ENCODE peak calls at places on chromosome 20, in ten cellular contexts. One of them, this sample, is unnamed.

GRCh38 chr20:46681032-46681854 is 8.0 kb downstream of the TP53RK start:
- DNase-seq in transverse colon: peak; percentile 70
- DNase-seq in naive thymus-derived CD4-positive, alpha-beta T cell: peak; percentile 33
- DNase-seq in tibial artery: no peak
- DNase-seq in cardiac muscle cell: peak; percentile 68
- DNase-seq in pancreas: peak; percentile 74
- DNase-seq in psoas muscle: no peak
- DNase-seq in Karpas-422: peak; percentile 90
- DNase-seq in GM23248: peak; percentile 52
- DNase-seq in A673: peak; percentile 60
- DNase-seq in this sample: no peak

GRCh38 chr20:36264426-36265246 is 28.4 kb downstream of the AAR2 start:
- DNase-seq in A673: no peak
- DNase-seq in naive thymus-derived CD4-positive, alpha-beta T cell: no peak
- DNase-seq in GM23248: no peak
- DNase-seq in pancreas: no peak
- DNase-seq in Karpas-422: no peak
- DNase-seq in psoas muscle: peak; percentile 48
- DNase-seq in tibial artery: no peak
- DNase-seq in transverse colon: no peak
- DNase-seq in cardiac muscle cell: no peak
- DNase-seq in this sample: no peak

GRCh38 chr20:47974234-47974878 is 189.1 kb upstream of the SULF2 start:
- DNase-seq in GM23248: no peak
- DNase-seq in psoas muscle: no peak
- DNase-seq in A673: no peak
- DNase-seq in tibial artery: no peak
- DNase-seq in naive thymus-derived CD4-positive, alpha-beta T cell: no peak
- DNase-seq in cardiac muscle cell: no peak
- DNase-seq in transverse colon: no peak
- DNase-seq in pancreas: no peak
- DNase-seq in Karpas-422: no peak
- DNase-seq in this sample: no peak

GRCh38 chr20:7285918-7286556 is 518.6 kb downstream of the BMP2 start:
- DNase-seq in Karpas-422: peak; percentile 85
- DNase-seq in tibial artery: peak; percentile 80
- DNase-seq in A673: peak; percentile 86
- DNase-seq in naive thymus-derived CD4-positive, alpha-beta T cell: no peak
- DNase-seq in transverse colon: peak; percentile 67
- DNase-seq in cardiac muscle cell: peak; percentile 92
- DNase-seq in GM23248: peak; percentile 78
- DNase-seq in psoas muscle: peak; percentile 75
- DNase-seq in pancreas: peak; percentile 79
- DNase-seq in this sample: peak; percentile 77

GRCh38 chr20:53102361-53102760 is 130.2 kb downstream of the TSHZ2 start:
- DNase-seq in A673: no peak
- DNase-seq in cardiac muscle cell: no peak
- DNase-seq in pancreas: no peak
- DNase-seq in naive thymus-derived CD4-positive, alpha-beta T cell: no peak
- DNase-seq in GM23248: no peak
- DNase-seq in psoas muscle: no peak
- DNase-seq in tibial artery: no peak
- DNase-seq in transverse colon: no peak
- DNase-seq in Karpas-422: no peak
- DNase-seq in this sample: no peak

GRCh38 chr20:58216334-58216733 is 12.1 kb downstream of the ANKRD60 start:
- DNase-seq in transverse colon: no peak
- DNase-seq in naive thymus-derived CD4-positive, alpha-beta T cell: no peak
- DNase-seq in psoas muscle: no peak
- DNase-seq in tibial artery: peak; percentile 56
- DNase-seq in pancreas: no peak
- DNase-seq in GM23248: peak; percentile 30
- DNase-seq in Karpas-422: no peak
- DNase-seq in A673: no peak
- DNase-seq in cardiac muscle cell: no peak
- DNase-seq in this sample: no peak

GRCh38 chr20:5933802-5934436 is 16.4 kb downstream of the TRMT6 start:
- DNase-seq in tibial artery: no peak
- DNase-seq in psoas muscle: no peak
- DNase-seq in naive thymus-derived CD4-positive, alpha-beta T cell: no peak
- DNase-seq in pancreas: peak; percentile 14
- DNase-seq in Karpas-422: peak; percentile 71
- DNase-seq in A673: peak; percentile 56
- DNase-seq in cardiac muscle cell: no peak
- DNase-seq in transverse colon: no peak
- DNase-seq in GM23248: no peak
- DNase-seq in this sample: no peak

GRCh38 chr20:56554869-56555268 is 21.8 kb downstream of the FAM209B start:
- DNase-seq in pancreas: peak; percentile 11
- DNase-seq in A673: peak; percentile 95
- DNase-seq in transverse colon: peak; percentile 29
- DNase-seq in tibial artery: no peak
- DNase-seq in Karpas-422: peak; percentile 73
- DNase-seq in cardiac muscle cell: peak; percentile 16
- DNase-seq in naive thymus-derived CD4-positive, alpha-beta T cell: no peak
- DNase-seq in GM23248: peak; percentile 97
- DNase-seq in psoas muscle: no peak
- DNase-seq in this sample: no peak

DNA sequence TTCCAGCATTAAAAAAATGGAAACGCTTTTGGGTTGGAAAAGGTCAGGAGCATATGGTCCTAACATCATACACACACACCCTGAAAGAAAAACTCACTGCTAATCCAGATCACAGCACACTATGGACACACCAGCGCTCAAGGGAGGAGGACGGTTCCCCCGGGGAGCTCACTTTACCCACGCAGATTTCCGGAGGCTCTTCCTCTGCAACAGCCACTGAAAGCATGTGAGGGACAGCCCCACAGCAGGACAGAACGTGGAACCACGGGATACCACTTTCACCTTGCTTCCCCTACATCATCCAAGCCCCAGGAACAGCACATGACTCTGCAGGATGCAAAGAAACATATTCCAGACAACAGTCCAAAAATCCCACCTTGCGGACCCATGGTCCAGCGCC is 13.2 kb downstream of the SNHG17 start:
- DNase-seq in tibial artery: no peak
- DNase-seq in Karpas-422: no peak
- DNase-seq in naive thymus-derived CD4-positive, alpha-beta T cell: no peak
- DNase-seq in GM23248: no peak
- DNase-seq in pancreas: no peak
- DNase-seq in cardiac muscle cell: no peak
- DNase-seq in transverse colon: no peak
- DNase-seq in psoas muscle: no peak
- DNase-seq in A673: no peak
- DNase-seq in this sample: no peak
- H3K4me1 ChIP-seq in tibial artery: no peaks in the 10 kb centered on the region
- H3K4me1 ChIP-seq in Karpas-422: peaks cover 53% of the 10 kb centered on the region
- H3K4me1 ChIP-seq in naive thymus-derived CD4-positive, alpha-beta T cell: no peaks in the 10 kb centered on the region
- H3K4me1 ChIP-seq in GM23248: peaks cover 14% of the 10 kb centered on the region
- H3K4me1 ChIP-seq in pancreas: no peaks in the 10 kb centered on the region
- H3K4me1 ChIP-seq in cardiac muscle cell: no peaks in the 10 kb centered on the region
- H3K4me1 ChIP-seq in transverse colon: no peaks in the 10 kb centered on the region
- H3K4me1 ChIP-seq in psoas muscle: peaks cover 9% of the 10 kb centered on the region
- H3K4me1 ChIP-seq in A673: peaks cover 4% of the 10 kb centered on the region
- H3K4me1 ChIP-seq in this sample: no peaks in the 10 kb centered on the region

GRCh38 chr20:1934578-1935573 is 39.7 kb downstream of the SIRPA start:
- DNase-seq in tibial artery: peak; percentile 97
- DNase-seq in GM23248: peak; percentile 98
- DNase-seq in cardiac muscle cell: peak; percentile 88
- DNase-seq in transverse colon: no peak
- DNase-seq in Karpas-422: no peak
- DNase-seq in psoas muscle: peak; percentile 91
- DNase-seq in naive thymus-derived CD4-positive, alpha-beta T cell: no peak
- DNase-seq in pancreas: peak; percentile 44
- DNase-seq in A673: peak; percentile 63
- DNase-seq in this sample: peak; percentile 90

GRCh38 chr20:1932971-1933370 is 37.8 kb downstream of the SIRPA start:
- DNase-seq in cardiac muscle cell: no peak
- DNase-seq in pancreas: no peak
- DNase-seq in transverse colon: no peak
- DNase-seq in naive thymus-derived CD4-positive, alpha-beta T cell: no peak
- DNase-seq in A673: no peak
- DNase-seq in psoas muscle: no peak
- DNase-seq in Karpas-422: no peak
- DNase-seq in GM23248: no peak
- DNase-seq in tibial artery: no peak
- DNase-seq in this sample: no peak

GRCh38 chr20:1931830-1932229 is 36.6 kb downstream of the SIRPA start:
- DNase-seq in psoas muscle: no peak
- DNase-seq in naive thymus-derived CD4-positive, alpha-beta T cell: no peak
- DNase-seq in Karpas-422: no peak
- DNase-seq in cardiac muscle cell: no peak
- DNase-seq in transverse colon: no peak
- DNase-seq in GM23248: no peak
- DNase-seq in pancreas: no peak
- DNase-seq in A673: no peak
- DNase-seq in tibial artery: no peak
- DNase-seq in this sample: no peak

GRCh38 chr20:1934162-1934561 is 39.0 kb downstream of the SIRPA start:
- DNase-seq in GM23248: peak; percentile 95
- DNase-seq in Karpas-422: no peak
- DNase-seq in transverse colon: no peak
- DNase-seq in psoas muscle: no peak
- DNase-seq in tibial artery: no peak
- DNase-seq in cardiac muscle cell: no peak
- DNase-seq in A673: no peak
- DNase-seq in naive thymus-derived CD4-positive, alpha-beta T cell: no peak
- DNase-seq in pancreas: no peak
- DNase-seq in this sample: no peak

DNA sequence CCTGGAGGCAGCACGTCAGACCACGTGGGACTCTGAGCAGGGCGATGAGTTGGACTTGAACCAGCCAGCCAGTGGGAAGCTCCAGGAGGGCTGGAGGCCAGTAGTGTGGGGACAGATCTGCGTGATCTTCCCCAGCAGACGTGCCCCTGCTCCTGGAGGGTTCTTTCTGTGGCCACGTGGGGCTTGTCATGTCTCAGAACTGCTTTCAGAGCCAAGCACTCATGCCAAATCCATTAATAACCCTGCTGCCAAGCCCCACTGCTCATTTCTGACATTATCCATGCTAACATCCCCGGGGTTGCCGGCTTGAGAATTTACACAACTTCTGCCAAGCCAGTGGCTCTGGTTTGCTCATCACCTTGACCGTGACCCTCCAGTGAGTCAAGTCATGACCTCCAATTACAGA is 38.3 kb downstream of the SIRPA start:
- DNase-seq in cardiac muscle cell: peak; percentile 81
- DNase-seq in A673: no peak
- DNase-seq in naive thymus-derived CD4-positive, alpha-beta T cell: no peak
- DNase-seq in transverse colon: no peak
- DNase-seq in psoas muscle: peak; percentile 68
- DNase-seq in tibial artery: peak; percentile 83
- DNase-seq in Karpas-422: no peak
- DNase-seq in pancreas: peak; percentile 43
- DNase-seq in GM23248: peak; percentile 87
- DNase-seq in this sample: peak; percentile 87
- H3K27ac ChIP-seq in cardiac muscle cell: peak overlapping the region; percentile 99
- H3K27ac ChIP-seq in A673: no peak overlapping the region
- H3K27ac ChIP-seq in naive thymus-derived CD4-positive, alpha-beta T cell: no peak overlapping the region
- H3K27ac ChIP-seq in transverse colon: no peak overlapping the region
- H3K27ac ChIP-seq in psoas muscle: peak overlapping the region; percentile 11
- H3K27ac ChIP-seq in tibial artery: peak overlapping the region; percentile 63
- H3K27ac ChIP-seq in Karpas-422: no peak overlapping the region
- H3K27ac ChIP-seq in pancreas: peak overlapping the region; percentile 14
- H3K27ac ChIP-seq in GM23248: peak overlapping the region; percentile 98
- H3K27ac ChIP-seq in this sample: no peak overlapping the region

GRCh38 chr20:536426-537012 is 7.1 kb downstream of the CSNK2A1 start:
- DNase-seq in naive thymus-derived CD4-positive, alpha-beta T cell: no peak
- DNase-seq in cardiac muscle cell: no peak
- DNase-seq in Karpas-422: no peak
- DNase-seq in transverse colon: no peak
- DNase-seq in GM23248: no peak
- DNase-seq in psoas muscle: no peak
- DNase-seq in A673: no peak
- DNase-seq in pancreas: no peak
- DNase-seq in tibial artery: no peak
- DNase-seq in this sample: no peak

GRCh38 chr20:542777-543368 is 717 bp downstream of the CSNK2A1 start:
- DNase-seq in transverse colon: peak; percentile 44
- DNase-seq in naive thymus-derived CD4-positive, alpha-beta T cell: no peak
- DNase-seq in tibial artery: no peak
- DNase-seq in A673: peak; percentile 32
- DNase-seq in Karpas-422: peak; percentile 73
- DNase-seq in GM23248: peak; percentile 36
- DNase-seq in cardiac muscle cell: peak; percentile 24
- DNase-seq in pancreas: peak; percentile 42
- DNase-seq in psoas muscle: peak; percentile 52
- DNase-seq in this sample: peak; percentile 84

GRCh38 chr20:539236-539635 is 4.4 kb downstream of the CSNK2A1 start:
- DNase-seq in psoas muscle: no peak
- DNase-seq in transverse colon: no peak
- DNase-seq in naive thymus-derived CD4-positive, alpha-beta T cell: no peak
- DNase-seq in tibial artery: no peak
- DNase-seq in GM23248: no peak
- DNase-seq in Karpas-422: peak; percentile 51
- DNase-seq in cardiac muscle cell: no peak
- DNase-seq in A673: no peak
- DNase-seq in pancreas: no peak
- DNase-seq in this sample: no peak

GRCh38 chr20:537983-538382 is 5.6 kb downstream of the CSNK2A1 start:
- DNase-seq in GM23248: no peak
- DNase-seq in tibial artery: no peak
- DNase-seq in pancreas: no peak
- DNase-seq in psoas muscle: no peak
- DNase-seq in A673: no peak
- DNase-seq in Karpas-422: no peak
- DNase-seq in cardiac muscle cell: no peak
- DNase-seq in transverse colon: no peak
- DNase-seq in naive thymus-derived CD4-positive, alpha-beta T cell: no peak
- DNase-seq in this sample: no peak

DNA sequence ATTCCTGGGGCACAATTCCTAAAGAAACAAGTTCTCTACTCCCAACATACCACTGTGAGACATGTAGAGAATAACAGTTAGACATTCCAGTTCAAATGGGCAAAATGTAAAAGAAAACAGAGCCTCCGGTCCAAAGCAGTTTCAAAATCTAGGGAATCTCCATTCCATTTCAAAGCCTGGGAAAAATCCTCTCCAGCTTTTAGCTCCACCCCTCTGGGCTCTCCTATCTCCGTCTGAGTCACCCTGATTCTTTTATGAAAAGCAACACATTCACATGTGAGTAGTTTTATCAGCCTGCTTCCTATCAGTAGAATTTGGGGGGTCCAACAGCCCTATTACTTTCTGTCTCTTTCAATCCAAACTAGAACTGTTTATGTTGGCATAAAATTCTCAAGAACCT is 3.7 kb downstream of the CSNK2A1 start:
- DNase-seq in pancreas: no peak
- DNase-seq in transverse colon: no peak
- DNase-seq in tibial artery: no peak
- DNase-seq in Karpas-422: no peak
- DNase-seq in naive thymus-derived CD4-positive, alpha-beta T cell: no peak
- DNase-seq in A673: no peak
- DNase-seq in psoas muscle: no peak
- DNase-seq in cardiac muscle cell: no peak
- DNase-seq in GM23248: peak; percentile 87
- DNase-seq in this sample: no peak
- H3K4me1 ChIP-seq in pancreas: peaks cover 34% of the 10 kb centered on the region
- H3K4me1 ChIP-seq in transverse colon: peaks cover 79% of the 10 kb centered on the region
- H3K4me1 ChIP-seq in tibial artery: peaks cover 53% of the 10 kb centered on the region
- H3K4me1 ChIP-seq in Karpas-422: peaks cover 67% of the 10 kb centered on the region
- H3K4me1 ChIP-seq in naive thymus-derived CD4-positive, alpha-beta T cell: peaks cover 55% of the 10 kb centered on the region
- H3K4me1 ChIP-seq in A673: peaks cover 15% of the 10 kb centered on the region
- H3K4me1 ChIP-seq in psoas muscle: peaks cover 62% of the 10 kb centered on the region
- H3K4me1 ChIP-seq in cardiac muscle cell: peaks cover 16% of the 10 kb centered on the region
- H3K4me1 ChIP-seq in GM23248: peaks cover 21% of the 10 kb centered on the region
- H3K4me1 ChIP-seq in this sample: peaks cover 30% of the 10 kb centered on the region

GRCh38 chr20:43690943-43691598 is 24.2 kb downstream of the MYBL2 start:
- DNase-seq in Karpas-422: no peak
- DNase-seq in tibial artery: no peak
- DNase-seq in A673: no peak
- DNase-seq in psoas muscle: no peak
- DNase-seq in GM23248: no peak
- DNase-seq in transverse colon: no peak
- DNase-seq in cardiac muscle cell: no peak
- DNase-seq in pancreas: no peak
- DNase-seq in naive thymus-derived CD4-positive, alpha-beta T cell: no peak
- DNase-seq in this sample: no peak

GRCh38 chr20:43682446-43682845 is 15.5 kb downstream of the MYBL2 start:
- DNase-seq in naive thymus-derived CD4-positive, alpha-beta T cell: no peak
- DNase-seq in transverse colon: peak; percentile 38
- DNase-seq in Karpas-422: no peak
- DNase-seq in pancreas: peak; percentile 23
- DNase-seq in A673: no peak
- DNase-seq in psoas muscle: no peak
- DNase-seq in tibial artery: no peak
- DNase-seq in cardiac muscle cell: no peak
- DNase-seq in GM23248: no peak
- DNase-seq in this sample: no peak

GRCh38 chr20:43689165-43689564 is 22.3 kb downstream of the MYBL2 start:
- DNase-seq in tibial artery: no peak
- DNase-seq in psoas muscle: no peak
- DNase-seq in pancreas: no peak
- DNase-seq in transverse colon: no peak
- DNase-seq in Karpas-422: no peak
- DNase-seq in A673: no peak
- DNase-seq in GM23248: no peak
- DNase-seq in cardiac muscle cell: no peak
- DNase-seq in naive thymus-derived CD4-positive, alpha-beta T cell: no peak
- DNase-seq in this sample: no peak

GRCh38 chr20:43681991-43682410 is 15.1 kb downstream of the MYBL2 start:
- DNase-seq in cardiac muscle cell: no peak
- DNase-seq in transverse colon: peak; percentile 74
- DNase-seq in naive thymus-derived CD4-positive, alpha-beta T cell: no peak
- DNase-seq in A673: no peak
- DNase-seq in pancreas: peak; percentile 32
- DNase-seq in psoas muscle: no peak
- DNase-seq in tibial artery: no peak
- DNase-seq in Karpas-422: peak; percentile 85
- DNase-seq in GM23248: no peak
- DNase-seq in this sample: no peak

DNA sequence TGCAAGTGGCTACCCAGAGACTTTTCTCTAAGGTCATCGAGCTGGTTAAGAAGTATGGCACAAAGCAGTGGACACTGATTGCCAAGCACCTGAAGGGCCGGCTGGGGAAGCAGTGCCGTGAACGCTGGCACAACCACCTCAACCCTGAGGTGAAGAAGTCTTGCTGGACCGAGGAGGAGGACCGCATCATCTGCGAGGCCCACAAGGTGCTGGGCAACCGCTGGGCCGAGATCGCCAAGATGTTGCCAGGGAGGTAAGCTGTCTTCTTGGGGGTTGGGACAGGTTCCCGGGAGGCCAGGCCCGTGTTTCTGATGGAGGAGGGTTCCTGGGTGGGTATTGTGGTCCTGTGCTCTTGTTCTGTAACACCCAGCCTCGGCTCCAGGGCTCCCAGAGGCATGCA is 19.9 kb downstream of the MYBL2 start:
- DNase-seq in naive thymus-derived CD4-positive, alpha-beta T cell: no peak
- DNase-seq in tibial artery: no peak
- DNase-seq in GM23248: no peak
- DNase-seq in pancreas: no peak
- DNase-seq in transverse colon: no peak
- DNase-seq in A673: no peak
- DNase-seq in cardiac muscle cell: no peak
- DNase-seq in psoas muscle: no peak
- DNase-seq in Karpas-422: no peak
- DNase-seq in this sample: no peak
- H3K27ac ChIP-seq in naive thymus-derived CD4-positive, alpha-beta T cell: no peak overlapping the region
- H3K27ac ChIP-seq in tibial artery: no peak overlapping the region
- H3K27ac ChIP-seq in GM23248: no peak overlapping the region
- H3K27ac ChIP-seq in pancreas: no peak overlapping the region
- H3K27ac ChIP-seq in transverse colon: no peak overlapping the region
- H3K27ac ChIP-seq in A673: no peak overlapping the region
- H3K27ac ChIP-seq in cardiac muscle cell: no peak overlapping the region
- H3K27ac ChIP-seq in psoas muscle: no peak overlapping the region
- H3K27ac ChIP-seq in Karpas-422: no peak overlapping the region
- H3K27ac ChIP-seq in this sample: no peak overlapping the region

This sample was measured in kidney.